ENCODE peak calls at places on chromosomes 11 and 22, in eight cellular contexts. T is lower lobe of right lung; S is heart right ventricle; X is K562; N is heart left ventricle; H is CD8-positive, alpha-beta T cell; Q is Panc1; D is left lung. J is an unnamed sample.
A peak's percentile ranks its signal among the peaks of the same experiment; 100 is the strongest.

GRCh38 chr22:19289475-19290161 is 1.9 kb downstream of the CLTCL1 start:
- ATAC-seq in T (no peak), S (no peak), X (no peak), N (no peak), H (no peak), Q (no peak), D (no peak), J (no peak)

GRCh38 chr22:36528336-36528735 is 630 bp downstream of the EIF3D start:
- ATAC-seq in T (peak; percentile 29), S (peak; percentile 7), X (no peak), N (peak; percentile 0), H (no peak), Q (peak; percentile 23), D (peak; percentile 3), J (no peak)

GRCh38 chr11:15905815-15906214 is 450.5 kb downstream of the SOX6 start:
- ATAC-seq in T (no peak), S (no peak), X (no peak), N (no peak), H (no peak), Q (no peak), D (no peak), J (no peak)

GRCh38 chr11:3338569-3339565 is 40.1 kb downstream of the ZNF195 start:
- ATAC-seq in T (peak; percentile 74), S (no peak), X (peak; percentile 16), N (no peak), H (no peak), Q (no peak), D (peak; percentile 77), J (no peak)

GRCh38 chr11:119874660-119875238 is 145.7 kb upstream of the NECTIN1 start:
- ATAC-seq in T (no peak), S (no peak), X (no peak), N (no peak), H (no peak), Q (no peak), D (no peak), J (no peak)

GRCh38 chr22:46589871-46590271 is 30.3 kb upstream of the GRAMD4 start:
- ATAC-seq in T (no peak), S (peak; percentile 6), X (no peak), N (peak; percentile 31), H (no peak), Q (no peak), D (no peak), J (no peak)

GRCh38 chr11:102716527-102716926 is 8.2 kb downstream of the MMP8 start:
- ATAC-seq in T (no peak), S (no peak), X (no peak), N (no peak), H (no peak), Q (no peak), D (no peak), J (no peak)

GRCh38 chr11:117369521-117369920 is 41.9 kb downstream of the CEP164 start:
- ATAC-seq in T (no peak), S (no peak), X (no peak), N (no peak), H (no peak), Q (no peak), D (no peak), J (no peak)

GRCh38 chr11:95886462-95886861 is 37.4 kb downstream of the MTMR2 start:
- ATAC-seq in T (no peak), S (no peak), X (no peak), N (no peak), H (no peak), Q (no peak), D (no peak), J (no peak)

GRCh38 chr22:25035715-25036114 is 83.2 kb downstream of the KIAA1671 start:
- ATAC-seq in T (no peak), S (no peak), X (no peak), N (no peak), H (no peak), Q (no peak), D (no peak), J (no peak)

GRCh38 chr11:63951779-63952536 is 13.2 kb downstream of the NAA40 start:
- ATAC-seq in T (peak; percentile 33), S (no peak), X (no peak), N (no peak), H (peak; percentile 68), Q (no peak), D (no peak), J (no peak)

GRCh38 chr22:37726240-37726887 is 29.5 kb downstream of the TRIOBP start:
- ATAC-seq in T (peak; percentile 32), S (peak; percentile 18), X (peak; percentile 70), N (no peak), H (no peak), Q (no peak), D (no peak), J (no peak)

GRCh38 chr22:25816522-25817059 is 74.6 kb downstream of the MYO18B start:
- ATAC-seq in T (no peak), S (no peak), X (no peak), N (no peak), H (no peak), Q (no peak), D (no peak), J (no peak)

GRCh38 chr11:68617925-68618809 is 66.2 kb upstream of the GAL start:
- ATAC-seq in T (no peak), S (no peak), X (no peak), N (peak; percentile 39), H (no peak), Q (peak; percentile 43), D (no peak), J (no peak)

GRCh38 chr11:94832604-94833238 is 64.6 kb downstream of the AMOTL1 start:
- ATAC-seq in T (peak; percentile 81), S (no peak), X (no peak), N (no peak), H (no peak), Q (no peak), D (peak; percentile 81), J (no peak)

GRCh38 chr11:48085688-48086087 is 105.3 kb downstream of the PTPRJ start:
- ATAC-seq in T (no peak), S (no peak), X (no peak), N (no peak), H (no peak), Q (no peak), D (no peak), J (no peak)

GRCh38 chr22:23777776-23778575 is 5.3 kb downstream of the MMP11 start:
- ATAC-seq in T (no peak), S (peak; percentile 44), X (no peak), N (peak; percentile 62), H (no peak), Q (peak; percentile 8), D (no peak), J (peak; percentile 37)

GRCh38 chr11:70711911-70712185 is 313.5 kb downstream of the CTTN start:
- ATAC-seq in T (no peak), S (no peak), X (no peak), N (no peak), H (no peak), Q (no peak), D (no peak), J (no peak)

GRCh38 chr11:70711095-70711910 is 313.0 kb downstream of the CTTN start:
- ATAC-seq in T (no peak), S (no peak), X (no peak), N (no peak), H (no peak), Q (no peak), D (no peak), J (no peak)

GRCh38 chr11:70713436-70713835 is 315.1 kb downstream of the CTTN start:
- ATAC-seq in T (no peak), S (no peak), X (no peak), N (no peak), H (no peak), Q (no peak), D (no peak), J (no peak)

GRCh38 chr11:70713988-70714665 is 315.8 kb downstream of the CTTN start:
- ATAC-seq in T (no peak), S (no peak), X (no peak), N (no peak), H (no peak), Q (no peak), D (no peak), J (no peak)

DNA sequence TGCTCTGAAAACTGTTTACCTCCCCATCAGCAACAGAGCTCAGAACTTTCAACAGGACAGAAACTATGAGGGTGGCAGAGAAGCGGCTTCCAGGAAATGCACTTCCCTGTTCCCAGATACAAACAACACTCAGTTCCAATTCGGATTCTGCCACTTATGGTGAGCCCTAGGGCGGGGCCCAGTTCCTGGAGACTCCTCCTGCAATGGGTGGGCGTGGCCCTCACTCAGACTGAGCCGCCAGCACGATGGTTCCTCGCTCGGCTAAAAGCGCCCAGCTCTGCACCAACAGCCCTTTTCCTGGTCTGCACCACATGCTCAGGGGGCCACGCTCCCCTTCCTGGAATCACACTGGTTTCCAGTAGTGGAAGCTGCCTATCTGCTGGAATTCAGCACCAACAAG is 314.1 kb downstream of the CTTN start:
- ATAC-seq in T (peak; percentile 17), S (peak; percentile 49), X (peak; percentile 92), N (no peak), H (no peak), Q (peak; percentile 42), D (peak; percentile 45), J (no peak)
- H3K27me3 ChIP-seq in T (peaks cover 6% of the 10 kb centered on the region), S (peaks cover 27% of the 10 kb centered on the region), X (peaks cover 22% of the 10 kb centered on the region), N (peaks cover 58% of the 10 kb centered on the region), H (no peaks in the 10 kb centered on the region), Q (peaks cover 13% of the 10 kb centered on the region), D (no peaks in the 10 kb centered on the region), J (peaks cover 58% of the 10 kb centered on the region)

GRCh38 chr11:45660717-45661416 is 4.6 kb downstream of the CHST1 start:
- ATAC-seq in T (no peak), S (no peak), X (no peak), N (no peak), H (no peak), Q (no peak), D (no peak), J (no peak)
- H3K27me3 ChIP-seq in T (peaks cover 72% of the 10 kb centered on the region), S (peaks cover 5% of the 10 kb centered on the region), X (peaks cover 18% of the 10 kb centered on the region), N (peaks cover 5% of the 10 kb centered on the region), H (peaks cover 28% of the 10 kb centered on the region), Q (peaks cover 11% of the 10 kb centered on the region), D (peaks cover 16% of the 10 kb centered on the region), J (peaks cover 93% of the 10 kb centered on the region)

DNA sequence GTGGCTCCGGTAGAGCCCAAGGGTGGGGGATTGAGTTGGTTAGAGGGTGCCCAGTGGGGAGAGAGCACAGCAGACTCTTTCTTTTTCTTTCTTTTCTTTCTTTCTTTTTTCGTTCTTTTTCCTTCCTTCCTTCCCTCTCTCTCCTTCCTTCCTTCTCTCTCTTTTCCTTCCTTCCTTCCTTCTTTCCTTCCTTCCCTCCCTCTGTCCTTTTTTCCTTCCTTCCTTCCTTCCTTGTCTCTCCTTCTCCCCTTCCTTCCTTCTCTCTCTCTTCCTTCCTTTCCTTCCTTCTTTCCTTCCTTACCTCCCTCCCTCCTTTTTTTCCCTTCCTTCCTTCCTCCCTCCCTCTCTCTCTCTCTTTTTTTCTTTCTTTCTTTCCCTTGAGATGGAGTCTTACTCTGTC is 4.8 kb upstream of the ALX4 start:
- ATAC-seq in T (no peak), S (no peak), X (no peak), N (no peak), H (no peak), Q (no peak), D (no peak), J (no peak)
- H3K27me3 ChIP-seq in T (peaks cover 99% of the 10 kb centered on the region), S (peaks cover 99% of the 10 kb centered on the region), X (peaks cover 24% of the 10 kb centered on the region), N (peaks cover 100% of the 10 kb centered on the region), H (peaks cover 33% of the 10 kb centered on the region), Q (peaks cover 11% of the 10 kb centered on the region), D (peaks cover 100% of the 10 kb centered on the region), J (peaks cover 100% of the 10 kb centered on the region)

DNA sequence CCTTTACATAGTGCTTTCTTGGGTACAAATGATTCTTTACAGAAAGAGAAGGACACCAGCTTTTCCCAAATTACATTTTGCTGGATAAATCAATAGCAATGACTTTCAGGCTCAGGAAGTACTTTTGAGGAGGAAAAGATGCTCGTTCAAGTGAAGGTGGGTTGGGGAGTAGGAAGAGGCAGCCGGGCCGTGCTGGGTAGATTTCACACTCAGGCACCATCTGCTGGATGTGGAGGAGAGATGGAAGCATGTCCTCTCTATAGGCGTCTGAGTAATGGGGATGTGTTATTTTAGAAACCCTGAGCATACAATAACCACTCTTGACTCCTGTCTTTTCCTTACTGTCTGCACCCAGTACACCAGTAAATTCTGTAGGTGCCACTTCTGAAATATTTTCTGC is 152.3 kb upstream of the LARGE1 start:
- ATAC-seq in T (no peak), S (no peak), X (no peak), N (no peak), H (no peak), Q (no peak), D (no peak), J (no peak)
- H3K27me3 ChIP-seq in T (no peaks in the 10 kb centered on the region), S (peaks cover 2% of the 10 kb centered on the region), X (no peaks in the 10 kb centered on the region), N (no peaks in the 10 kb centered on the region), H (no peaks in the 10 kb centered on the region), Q (no peaks in the 10 kb centered on the region), D (no peaks in the 10 kb centered on the region), J (no peaks in the 10 kb centered on the region)

J was measured in gastroesophageal sphincter.